ENCODE peak calls at places on chromosomes 6 and 20, in ten cellular contexts. O, B, N, W, F, P, D, L, H and R are unnamed samples.

GRCh38 chr6:109441069-109441816 is 719 bp downstream of the SMPD2 start:
- DNase-seq in W (no peak), N (peak), D (peak), P (peak), L (peak), B (peak), H (peak), O (peak), F (no peak), R (peak)

GRCh38 chr6:29769336-29769735 is 46.1 kb downstream of the HLA-F start:
- DNase-seq in W (no peak), P (no peak), N (no peak), B (no peak), D (no peak), L (no peak), O (no peak), H (no peak), F (no peak), R (no peak)

GRCh38 chr6:139364982-139365379 is 9.5 kb downstream of the CITED2 start:
- DNase-seq in B (no peak), W (no peak), F (no peak), D (no peak), L (no peak), H (no peak), O (no peak), P (no peak), N (no peak), R (no peak)

GRCh38 chr20:38825901-38826625 is 20.6 kb downstream of the PPP1R16B start:
- DNase-seq in B (no peak), H (no peak), F (no peak), L (no peak), N (peak), D (no peak), W (no peak), P (peak), O (no peak), R (peak)

GRCh38 chr6:692356-692851 is 535 bp downstream of the EXOC2 start:
- DNase-seq in O (no peak), L (peak), F (no peak), N (peak), P (peak), H (no peak), D (peak), W (peak), B (peak), R (peak)

GRCh38 chr6:125780540-125781306 is 10.0 kb upstream of the NCOA7 start:
- DNase-seq in D (peak), N (peak), H (peak), B (peak), W (peak), P (peak), O (peak), L (peak), F (no peak), R (peak)

GRCh38 chr6:164151161-164151728 is 736.7 kb downstream of the QKI start:
- DNase-seq in H (peak), L (peak), W (no peak), D (no peak), N (no peak), F (no peak), P (no peak), B (no peak), O (peak), R (no peak)

GRCh38 chr6:109503327-109504224 is 20.6 kb upstream of the ZBTB24 start:
- DNase-seq in N (no peak), H (no peak), W (no peak), P (no peak), B (no peak), F (no peak), L (no peak), O (no peak), D (no peak), R (peak)

GRCh38 chr20:25378884-25379733 is 11.5 kb downstream of the ABHD12 start:
- DNase-seq in F (no peak), P (no peak), N (no peak), D (no peak), W (no peak), B (no peak), H (no peak), L (no peak), O (no peak), R (no peak)

GRCh38 chr20:17882065-17882833 is 86.3 kb downstream of the SNX5 start:
- DNase-seq in L (no peak), N (no peak), P (no peak), D (no peak), B (peak), W (no peak), F (no peak), O (no peak), H (no peak), R (no peak)

GRCh38 chr6:14544689-14545088 is 427.1 kb downstream of the CD83 start:
- DNase-seq in N (no peak), L (no peak), B (no peak), F (no peak), H (no peak), O (no peak), D (no peak), P (no peak), W (no peak), R (no peak)

GRCh38 chr6:53771780-53772624 is 22.8 kb upstream of the LRRC1 start:
- DNase-seq in D (no peak), W (no peak), B (no peak), H (no peak), N (peak), F (no peak), P (no peak), L (no peak), O (no peak), R (peak)

GRCh38 chr20:5557123-5557522 is 193.1 kb upstream of the SHLD1 start:
- DNase-seq in N (peak), F (no peak), O (peak), W (no peak), B (peak), L (peak), H (peak), D (peak), P (peak), R (peak)

GRCh38 chr6:37314803-37315515 is 38.8 kb upstream of the RNF8 start:
- DNase-seq in H (peak), P (peak), L (no peak), O (no peak), D (peak), W (no peak), B (peak), N (peak), F (no peak), R (peak)

GRCh38 chr6:41460742-41461336 is 85.3 kb upstream of the FOXP4 start:
- DNase-seq in W (no peak), D (no peak), O (no peak), H (no peak), F (no peak), B (no peak), P (no peak), L (no peak), N (peak), R (no peak)

GRCh38 chr6:40807484-40807883 is 220.3 kb upstream of the LRFN2 start:
- DNase-seq in N (peak), W (peak), B (no peak), D (no peak), H (no peak), O (no peak), F (no peak), L (no peak), P (no peak), R (peak)

GRCh38 chr20:16125810-16126209 is 447.4 kb downstream of the KIF16B start:
- DNase-seq in D (no peak), P (no peak), W (no peak), H (no peak), B (no peak), N (no peak), O (peak), L (no peak), F (no peak), R (peak)

GRCh38 chr6:31474871-31475286 is 23.1 kb upstream of the MICB start:
- DNase-seq in B (no peak), H (no peak), L (no peak), W (no peak), D (no peak), N (no peak), P (no peak), F (no peak), O (no peak), R (no peak)

GRCh38 chr6:96345501-96345900 is 176.1 kb upstream of the UFL1 start:
- DNase-seq in O (no peak), D (no peak), F (no peak), L (no peak), W (no peak), P (no peak), B (no peak), N (no peak), H (no peak), R (no peak)

GRCh38 chr6:9126845-9127560 is 691.7 kb upstream of the SLC35B3 start:
- DNase-seq in P (peak), D (no peak), F (no peak), O (no peak), W (no peak), H (no peak), L (no peak), B (no peak), N (peak), R (peak)

GRCh38 chr20:50663095-50663821 is 28.1 kb downstream of the RIPOR3 start:
- DNase-seq in O (no peak), D (no peak), B (no peak), N (no peak), H (no peak), F (peak), W (no peak), L (peak), P (no peak), R (no peak)

GRCh38 chr6:84643778-84644177 is 120.6 kb downstream of the TBX18 start:
- DNase-seq in O (no peak), N (no peak), W (no peak), H (no peak), P (no peak), L (no peak), D (no peak), B (no peak), F (no peak), R (no peak)

GRCh38 chr20:59752101-59752586 is 147.8 kb downstream of the PHACTR3 start:
- DNase-seq in L (peak), O (no peak), W (no peak), H (peak), N (no peak), P (no peak), F (no peak), B (no peak), D (no peak), R (peak)

GRCh38 chr20:44215125-44215524 is 4.6 kb upstream of the OSER1 start:
- DNase-seq in F (peak), L (peak), P (peak), O (peak), B (peak), H (peak), D (peak), N (peak), W (peak), R (peak)

GRCh38 chr6:80640176-80640575 is 533.7 kb downstream of the BCKDHB start:
- DNase-seq in B (no peak), P (no peak), H (no peak), N (no peak), L (no peak), W (no peak), D (no peak), F (no peak), O (no peak), R (peak)

GRCh38 chr6:8436956-8437355 is 1.6 kb upstream of the SLC35B3 start:
- DNase-seq in N (no peak), H (no peak), D (no peak), W (no peak), F (no peak), P (no peak), B (no peak), O (no peak), L (no peak), R (no peak)

GRCh38 chr6:56995347-56995746 is 40.4 kb downstream of the BEND6 start:
- DNase-seq in P (no peak), B (no peak), O (no peak), N (no peak), D (no peak), L (no peak), W (no peak), F (no peak), H (no peak), R (no peak)

GRCh38 chr6:131053546-131054240 is 9.4 kb downstream of the EPB41L2 start:
- DNase-seq in P (no peak), F (no peak), L (no peak), W (no peak), N (no peak), H (no peak), B (no peak), O (no peak), D (no peak), R (no peak)

GRCh38 chr6:39884696-39885095 is 49.6 kb downstream of the MOCS1 start:
- DNase-seq in P (no peak), L (no peak), B (no peak), O (no peak), H (no peak), N (peak), F (no peak), D (no peak), W (no peak), R (peak)

GRCh38 chr20:58669287-58670006 is 18.4 kb downstream of the STX16 start:
- DNase-seq in D (no peak), F (no peak), O (no peak), N (no peak), W (no peak), H (no peak), P (no peak), B (no peak), L (no peak), R (no peak)

GRCh38 chr6:4613795-4614194 is 162.4 kb upstream of the CDYL start:
- DNase-seq in W (no peak), B (no peak), N (no peak), H (no peak), P (no peak), O (no peak), L (no peak), D (no peak), F (no peak), R (no peak)

GRCh38 chr20:59025511-59025910 is 6.3 kb downstream of the TUBB1 start:
- DNase-seq in W (no peak), P (no peak), H (no peak), L (no peak), F (no peak), O (no peak), D (no peak), B (no peak), N (no peak), R (no peak)

GRCh38 chr6:87718662-87719433 is 16.8 kb upstream of the AKIRIN2 start:
- DNase-seq in L (no peak), W (no peak), P (no peak), F (no peak), H (no peak), N (peak), O (no peak), D (no peak), B (no peak), R (peak)

GRCh38 chr6:168116975-168117899 is 38.2 kb upstream of the FRMD1 start:
- DNase-seq in L (no peak), W (peak), F (peak), P (no peak), O (no peak), H (no peak), B (no peak), D (peak), N (no peak), R (no peak)

GRCh38 chr6:168118935-168119334 is 39.9 kb upstream of the FRMD1 start:
- DNase-seq in F (no peak), D (no peak), N (no peak), P (no peak), L (no peak), B (no peak), O (no peak), H (no peak), W (peak), R (no peak)

GRCh38 chr6:168119539-168119938 is 40.5 kb upstream of the FRMD1 start:
- DNase-seq in D (no peak), L (no peak), N (no peak), B (no peak), W (no peak), F (no peak), H (no peak), O (no peak), P (no peak), R (no peak)

GRCh38 chr6:168116446-168116974 is 37.5 kb upstream of the FRMD1 start:
- DNase-seq in D (no peak), B (peak), L (no peak), P (no peak), H (no peak), N (no peak), F (peak), W (no peak), O (no peak), R (no peak)

GRCh38 chr6:168117942-168118341 is 38.9 kb upstream of the FRMD1 start:
- DNase-seq in B (no peak), F (no peak), D (no peak), W (no peak), P (no peak), O (no peak), N (no peak), H (no peak), L (no peak), R (no peak)
- TF ChIP-seq CTCF in B (no peak), F (no peak), D (no peak), W (no peak), P (no peak), O (peak), N (peak), H (peak), L (peak), R (peak)

GRCh38 chr6:136761227-136761922 is 30.9 kb downstream of the MAP3K5 start:
- DNase-seq in L (peak), F (peak), D (peak), H (no peak), P (no peak), N (peak), B (no peak), O (peak), W (no peak), R (no peak)
- H3K4me3 ChIP-seq in L (peak), F (peak), D (no peak), H (no peak), P (no peak), N (no peak), B (peak), O (no peak), W (no peak), R (peak)

DNA sequence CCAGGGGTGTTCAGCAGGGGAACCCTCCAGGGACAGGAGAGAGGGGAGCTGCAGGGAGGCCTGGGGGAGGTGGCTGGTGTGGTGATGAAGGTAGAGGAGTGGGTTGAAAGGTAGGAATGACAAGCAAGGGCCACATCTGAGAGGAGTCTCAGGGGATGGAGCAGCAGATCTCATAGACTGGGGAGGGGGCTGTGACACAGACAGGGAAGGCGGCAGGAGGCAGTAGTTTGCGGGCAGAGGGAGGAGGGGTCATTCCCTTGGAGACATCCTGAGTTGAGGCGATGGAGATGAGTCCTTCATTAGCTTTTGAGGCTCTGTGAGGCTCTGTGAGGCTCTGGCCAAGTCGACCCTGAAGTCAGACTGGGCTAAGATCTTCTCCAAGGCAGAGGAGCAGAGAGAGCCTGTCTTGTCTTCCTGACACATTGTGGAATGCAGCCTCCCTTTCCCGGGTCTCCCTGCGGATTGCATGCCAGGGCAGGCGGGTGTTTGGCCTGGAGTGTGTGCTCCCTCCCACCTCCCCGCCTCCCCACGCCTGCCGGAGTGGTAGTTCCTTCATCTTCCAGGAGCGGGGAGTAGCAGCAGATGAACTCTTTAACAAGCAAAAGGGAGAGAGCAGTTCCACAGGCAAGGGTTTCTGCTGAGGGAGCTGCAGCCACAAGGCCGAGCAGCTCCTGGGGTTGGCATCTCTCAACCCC is 34.3 kb upstream of the MLN start:
- DNase-seq in D (no peak), W (no peak), P (no peak), N (peak), F (no peak), B (peak), H (no peak), O (no peak), L (no peak), R (peak)
- TF ChIP-seq CTCF in D (no peak), W (no peak), P (no peak), N (no peak), F (no peak), B (no peak), H (no peak), O (no peak), L (no peak), R (peak)

GRCh38 chr20:57264908-57265648 is 1.4 kb downstream of the BMP7 start:
- DNase-seq in L (no peak), N (no peak), B (no peak), W (no peak), F (no peak), P (no peak), O (no peak), H (no peak), D (no peak), R (no peak)

GRCh38 chr20:57262244-57263126 is 4.0 kb downstream of the BMP7 start:
- DNase-seq in D (no peak), N (no peak), P (no peak), B (no peak), W (no peak), F (no peak), L (no peak), O (no peak), H (no peak), R (no peak)

GRCh38 chr20:57263127-57263609 is 3.3 kb downstream of the BMP7 start:
- DNase-seq in W (no peak), L (no peak), H (no peak), F (no peak), D (no peak), N (no peak), P (no peak), B (no peak), O (no peak), R (no peak)

GRCh38 chr20:57264151-57264792 is 2.2 kb downstream of the BMP7 start:
- DNase-seq in H (no peak), F (no peak), W (no peak), B (no peak), N (no peak), O (no peak), D (no peak), P (no peak), L (peak), R (no peak)

GRCh38 chr20:57263767-57264150 is 2.7 kb downstream of the BMP7 start:
- DNase-seq in B (no peak), H (no peak), P (no peak), N (no peak), O (no peak), F (no peak), D (no peak), L (no peak), W (no peak), R (no peak)
- H3K4me3 ChIP-seq in B (no peak), H (no peak), P (no peak), N (no peak), O (no peak), F (no peak), D (no peak), L (no peak), W (no peak), R (no peak)

GRCh38 chr6:135703621-135704020 is 147.9 kb upstream of the PDE7B start:
- DNase-seq in F (no peak), L (no peak), N (peak), D (no peak), P (no peak), W (no peak), B (no peak), O (no peak), H (no peak), R (peak)

GRCh38 chr6:135702955-135703499 is 148.5 kb upstream of the PDE7B start:
- DNase-seq in F (no peak), P (no peak), D (no peak), L (no peak), O (no peak), B (no peak), H (no peak), W (no peak), N (no peak), R (no peak)

GRCh38 chr6:135701426-135701825 is 150.1 kb upstream of the PDE7B start:
- DNase-seq in P (no peak), F (no peak), B (no peak), L (no peak), W (no peak), N (peak), O (no peak), H (no peak), D (no peak), R (no peak)
- TF ChIP-seq CTCF in P (no peak), F (no peak), B (no peak), L (no peak), W (no peak), N (no peak), O (no peak), H (no peak), D (no peak), R (no peak)

GRCh38 chr6:159985296-159985940 is 16.5 kb downstream of the IGF2R start:
- DNase-seq in P (no peak), O (no peak), B (no peak), D (no peak), H (no peak), W (peak), L (no peak), F (no peak), N (peak), R (peak)

GRCh38 chr6:159981591-159982245 is 12.8 kb downstream of the IGF2R start:
- DNase-seq in H (peak), W (peak), O (peak), F (no peak), D (no peak), L (no peak), P (no peak), B (peak), N (peak), R (peak)

GRCh38 chr6:159984268-159984786 is 15.4 kb downstream of the IGF2R start:
- DNase-seq in W (peak), F (no peak), P (no peak), O (no peak), B (no peak), L (no peak), D (no peak), H (no peak), N (peak), R (peak)

GRCh38 chr6:159982726-159983506 is 14.0 kb downstream of the IGF2R start:
- DNase-seq in W (peak), F (no peak), N (peak), P (no peak), L (no peak), H (no peak), D (no peak), O (no peak), B (no peak), R (peak)

DNA sequence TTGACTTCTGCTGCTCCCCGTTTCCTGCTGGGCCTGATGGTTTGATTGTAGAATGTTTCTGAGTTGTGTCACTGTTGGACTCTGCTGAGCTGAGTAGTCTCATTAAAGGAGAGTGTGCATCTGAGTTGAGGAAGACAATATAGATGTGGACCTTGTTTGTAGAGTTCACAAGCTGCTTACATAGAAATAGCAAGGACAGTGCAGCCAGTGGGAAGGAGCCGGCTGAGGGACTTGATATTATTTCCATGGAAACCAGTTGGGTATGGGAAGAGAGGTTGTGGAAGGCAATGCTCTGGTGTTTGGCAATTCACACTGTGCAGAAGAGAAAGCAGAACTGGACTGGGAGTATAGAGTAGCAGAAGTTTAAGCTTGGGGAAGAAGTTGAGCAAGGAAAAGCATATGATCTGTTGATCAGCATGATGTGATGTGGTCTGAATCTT is 14.8 kb downstream of the IGF2R start:
- DNase-seq in N (peak), O (no peak), P (no peak), H (no peak), F (no peak), B (no peak), L (no peak), D (no peak), W (peak), R (peak)
- H3K4me3 ChIP-seq in N (no peak), O (no peak), P (no peak), H (no peak), F (no peak), B (no peak), L (no peak), D (no peak), W (no peak), R (no peak)